ENCODE peak calls at places on chromosomes 6 and 20, in nine cellular contexts. O is CD8-positive, alpha-beta T cell; W is MM.1S; J is dorsolateral prefrontal cortex; B is foreskin fibroblast; C is stomach; A is heart right ventricle; V is glutamatergic neuron; Q is A549. N is an unnamed sample.

GRCh38 chr6:43221774-43222101 is 7.5 kb downstream of the DNPH1 start:
- DNase-seq in O (no peak), W (no peak), J (no peak), B (no peak), C (no peak), A (no peak), V (no peak), Q (no peak), N (no peak)

GRCh38 chr6:97687916-97688315 is 404.9 kb upstream of the MMS22L start:
- DNase-seq in O (no peak), W (no peak), J (no peak), B (no peak), C (no peak), A (no peak), V (no peak), Q (no peak), N (no peak)

GRCh38 chr6:110949679-110950285 is 8.7 kb upstream of the GTF3C6 start:
- DNase-seq in O (no peak), W (peak; percentile 23), J (no peak), B (peak; percentile 51), C (no peak), A (no peak), V (no peak), Q (no peak), N (no peak)

GRCh38 chr20:45450097-45450818 is 19.3 kb upstream of the WFDC2 start:
- DNase-seq in O (no peak), W (peak; percentile 44), J (no peak), B (peak; percentile 75), C (no peak), A (no peak), V (no peak), Q (peak; percentile 28), N (no peak)

GRCh38 chr6:34324738-34325444 is 67.6 kb downstream of the NUDT3 start:
- DNase-seq in O (no peak), W (no peak), J (no peak), B (peak; percentile 75), C (no peak), A (peak; percentile 60), V (no peak), Q (no peak), N (no peak)

GRCh38 chr6:3272911-3273547 is 14.3 kb downstream of the PSMG4 start:
- DNase-seq in O (no peak), W (no peak), J (no peak), B (no peak), C (no peak), A (no peak), V (no peak), Q (no peak), N (no peak)

GRCh38 chr6:24838081-24838480 is 39.4 kb upstream of the ARMH2 start:
- DNase-seq in O (no peak), W (no peak), J (no peak), B (no peak), C (no peak), A (no peak), V (no peak), Q (no peak), N (no peak)

GRCh38 chr20:16125810-16126209 is 447.4 kb downstream of the KIF16B start:
- DNase-seq in O (no peak), W (no peak), J (no peak), B (no peak), C (no peak), A (peak; percentile 22), V (no peak), Q (no peak), N (no peak)

GRCh38 chr6:112563368-112563767 is 216.2 kb downstream of the RFPL4B start:
- DNase-seq in O (no peak), W (no peak), J (no peak), B (peak; percentile 19), C (no peak), A (no peak), V (no peak), Q (no peak), N (no peak)

GRCh38 chr6:6712258-6712978 is 123.9 kb downstream of the LY86 start:
- DNase-seq in O (no peak), W (no peak), J (no peak), B (peak; percentile 46), C (peak; percentile 72), A (no peak), V (no peak), Q (peak; percentile 60), N (no peak)

GRCh38 chr20:22791877-22792525 is 207.6 kb upstream of the FOXA2 start:
- DNase-seq in O (no peak), W (no peak), J (no peak), B (no peak), C (no peak), A (no peak), V (no peak), Q (no peak), N (no peak)

GRCh38 chr6:170007468-170008240 is 256.2 kb downstream of the ERMARD start:
- DNase-seq in O (no peak), W (no peak), J (peak; percentile 23), B (no peak), C (no peak), A (no peak), V (no peak), Q (no peak), N (no peak)

GRCh38 chr6:109255946-109256628 is 126.2 kb downstream of the CD164 start:
- DNase-seq in O (no peak), W (no peak), J (no peak), B (no peak), C (no peak), A (no peak), V (no peak), Q (no peak), N (no peak)

GRCh38 chr20:50913976-50914375 is 17.3 kb downstream of the ADNP start:
- DNase-seq in O (no peak), W (no peak), J (no peak), B (peak; percentile 91), C (no peak), A (no peak), V (no peak), Q (no peak), N (no peak)

GRCh38 chr6:44267252-44267651 is 1.9 kb upstream of the NFKBIE start:
- DNase-seq in O (no peak), W (no peak), J (no peak), B (peak; percentile 37), C (no peak), A (no peak), V (no peak), Q (no peak), N (no peak)

GRCh38 chr20:58690351-58690750 is 2.2 kb upstream of the NPEPL1 start:
- DNase-seq in O (no peak), W (no peak), J (no peak), B (no peak), C (no peak), A (no peak), V (no peak), Q (no peak), N (no peak)

GRCh38 chr6:139981810-139982550 is 607.5 kb upstream of the CITED2 start:
- DNase-seq in O (no peak), W (no peak), J (no peak), B (peak; percentile 83), C (no peak), A (peak; percentile 40), V (peak; percentile 27), Q (no peak), N (no peak)

GRCh38 chr6:126437225-126437624 is 97.3 kb downstream of the CENPW start:
- DNase-seq in O (no peak), W (no peak), J (no peak), B (no peak), C (no peak), A (no peak), V (no peak), Q (no peak), N (no peak)

GRCh38 chr6:33312361-33313104 is 1.3 kb downstream of the TAPBP start:
- DNase-seq in O (peak; percentile 72), W (peak; percentile 93), J (peak; percentile 58), B (peak; percentile 72), C (peak; percentile 78), A (peak; percentile 65), V (peak; percentile 32), Q (peak; percentile 85), N (no peak)
- TF ChIP-seq CTCF in O (no peak), W (peak; percentile 30), J (no peak), B (no peak), C (no peak), A (no peak), V (no peak), Q (no peak), N (no peak)

GRCh38 chr6:906920-907319 is 214.0 kb upstream of the EXOC2 start:
- DNase-seq in O (no peak), W (no peak), J (no peak), B (no peak), C (no peak), A (no peak), V (no peak), Q (peak; percentile 7), N (no peak)

GRCh38 chr6:907928-908327 is 215.0 kb upstream of the EXOC2 start:
- DNase-seq in O (no peak), W (no peak), J (no peak), B (no peak), C (no peak), A (no peak), V (no peak), Q (no peak), N (no peak)

GRCh38 chr6:903746-904145 is 210.8 kb upstream of the EXOC2 start:
- DNase-seq in O (no peak), W (no peak), J (no peak), B (peak; percentile 43), C (no peak), A (no peak), V (no peak), Q (no peak), N (no peak)

GRCh38 chr6:905541-905940 is 212.6 kb upstream of the EXOC2 start:
- DNase-seq in O (no peak), W (no peak), J (no peak), B (no peak), C (no peak), A (no peak), V (no peak), Q (no peak), N (no peak)

GRCh38 chr6:904994-905393 is 212.1 kb upstream of the EXOC2 start:
- DNase-seq in O (no peak), W (no peak), J (no peak), B (no peak), C (no peak), A (no peak), V (no peak), Q (no peak), N (no peak)
- TF ChIP-seq CTCF in O (no peak), W (no peak), J (no peak), B (no peak), C (no peak), A (no peak), V (no peak), Q (no peak), N (no peak)

GRCh38 chr20:57173041-57173440 is 93.4 kb downstream of the BMP7 start:
- DNase-seq in O (no peak), W (no peak), J (no peak), B (no peak), C (no peak), A (no peak), V (no peak), Q (no peak), N (no peak)
- TF ChIP-seq CTCF in O (no peak), W (no peak), J (no peak), B (no peak), C (no peak), A (no peak), V (no peak), Q (no peak), N (no peak)

GRCh38 chr6:147805155-147805554 is 296.7 kb downstream of the SAMD5 start:
- DNase-seq in O (no peak), W (no peak), J (no peak), B (no peak), C (no peak), A (no peak), V (no peak), Q (no peak), N (no peak)
- TF ChIP-seq CTCF in O (no peak), W (no peak), J (no peak), B (no peak), C (no peak), A (no peak), V (no peak), Q (no peak), N (no peak)

N was measured in BJ.